ENCODE peak calls at places on chromosomes 7 and 10, in eight cellular contexts. P is body of pancreas; Y is psoas muscle; H is kidney; K is CD8-positive, alpha-beta T cell; V is HCT116; X is SK-N-MC; F is mucosa of descending colon. U is an unnamed sample. For H3K9me3, the result is how much of the 10 kb centered on the place peaks cover.

GRCh38 chr7:78130443-78131200 is 332.0 kb downstream of the PHTF2 start:
- DNase-seq in P (no peak), Y (no peak), H (no peak), K (no peak), V (no peak), X (no peak), F (no peak), U (no peak)

GRCh38 chr10:1209355-1209979 is 153.3 kb downstream of the WDR37 start:
- DNase-seq in P (no peak), Y (no peak), H (no peak), K (peak), V (no peak), X (no peak), F (no peak), U (no peak)

GRCh38 chr7:147245274-147245673 is 1128.7 kb downstream of the CNTNAP2 start:
- DNase-seq in P (peak), Y (no peak), H (no peak), K (no peak), V (no peak), X (no peak), F (peak), U (no peak)

GRCh38 chr10:35059486-35059885 is 30.7 kb downstream of the CUL2 start:
- DNase-seq in P (no peak), Y (no peak), H (no peak), K (no peak), V (no peak), X (no peak), F (no peak), U (no peak)

GRCh38 chr7:55351263-55351662 is 13.9 kb upstream of the LANCL2 start:
- DNase-seq in P (no peak), Y (no peak), H (no peak), K (no peak), V (no peak), X (no peak), F (no peak), U (no peak)

GRCh38 chr10:118595598-118596425 is at the start of gene PRLHR:
- DNase-seq in P (peak), Y (no peak), H (no peak), K (no peak), V (no peak), X (no peak), F (no peak), U (no peak)

GRCh38 chr7:77782383-77782782 is 15.9 kb downstream of the TMEM60 start:
- DNase-seq in P (no peak), Y (no peak), H (no peak), K (no peak), V (no peak), X (no peak), F (no peak), U (no peak)

GRCh38 chr7:29413511-29414178 is 150.0 kb upstream of the PRR15 start:
- DNase-seq in P (peak), Y (no peak), H (no peak), K (no peak), V (no peak), X (no peak), F (no peak), U (no peak)

GRCh38 chr10:74775099-74775498 is 51.3 kb upstream of the KAT6B start:
- DNase-seq in P (no peak), Y (no peak), H (no peak), K (no peak), V (no peak), X (no peak), F (no peak), U (no peak)
- H3K9me3 ChIP-seq in P (under half), Y (under half), H (under half), K (under half), V (under half), X (under half), F (under half), U (under half)

DNA sequence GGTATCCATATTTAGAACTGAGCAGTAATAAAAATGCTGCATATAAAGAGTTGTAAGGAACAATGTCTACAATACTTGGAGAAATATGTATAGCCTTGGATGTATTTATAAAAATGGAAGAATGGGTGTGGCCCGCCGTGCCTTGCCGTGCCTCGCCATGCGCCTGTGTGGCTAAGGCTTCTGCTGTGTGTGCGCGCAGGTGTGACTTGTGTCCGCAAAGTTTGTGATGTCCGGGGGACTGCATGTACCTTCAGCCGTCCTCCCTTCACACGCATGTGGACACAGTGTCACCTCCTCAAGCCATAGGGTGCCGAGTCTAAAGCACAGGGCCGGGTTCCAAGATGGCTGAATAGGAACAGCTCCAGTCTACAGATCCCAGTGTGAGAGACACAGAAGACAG is 9.8 kb downstream of the SAMD9 start:
- DNase-seq in P (no peak), Y (no peak), H (peak), K (no peak), V (no peak), X (no peak), F (no peak), U (no peak)
- H3K9me3 ChIP-seq in P (under half), Y (under half), H (under half), K (under half), V (under half), X (under half), F (half or more), U (under half)

GRCh38 chr7:64872809-64873500 is 30.1 kb upstream of the ZNF273 start:
- DNase-seq in P (no peak), Y (no peak), H (no peak), K (no peak), V (no peak), X (no peak), F (no peak), U (no peak)

GRCh38 chr7:64869912-64870562 is 33.0 kb upstream of the ZNF273 start:
- DNase-seq in P (no peak), Y (no peak), H (peak), K (no peak), V (no peak), X (no peak), F (no peak), U (no peak)

GRCh38 chr7:64870656-64871055 is 32.4 kb upstream of the ZNF273 start:
- DNase-seq in P (no peak), Y (no peak), H (no peak), K (no peak), V (no peak), X (no peak), F (no peak), U (no peak)

GRCh38 chr7:64872351-64872750 is 30.7 kb upstream of the ZNF273 start:
- DNase-seq in P (no peak), Y (no peak), H (no peak), K (no peak), V (no peak), X (no peak), F (no peak), U (no peak)

DNA sequence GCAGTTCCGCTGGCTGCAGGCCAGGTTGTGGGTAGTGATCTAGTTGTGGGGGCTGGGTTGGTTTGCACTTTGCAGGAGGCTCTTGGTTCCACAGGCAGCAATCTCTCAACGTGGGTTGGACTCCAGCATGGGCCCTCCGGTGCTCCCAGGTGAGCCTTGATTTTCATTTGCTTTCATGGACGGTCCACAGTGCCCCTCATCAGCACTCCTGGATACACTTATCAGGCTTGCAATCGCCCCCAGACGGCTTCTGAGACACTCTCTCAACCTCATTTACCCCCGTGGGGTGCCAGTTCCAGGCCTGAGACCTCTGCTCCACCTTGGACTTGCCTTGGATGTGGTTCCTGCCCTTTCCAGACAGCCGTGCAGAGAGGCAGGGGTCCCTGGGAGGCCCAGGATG is 31.3 kb upstream of the ZNF273 start:
- DNase-seq in P (no peak), Y (no peak), H (no peak), K (no peak), V (no peak), X (no peak), F (no peak), U (no peak)
- H3K9me3 ChIP-seq in P (under half), Y (under half), H (under half), K (under half), V (under half), X (under half), F (under half), U (under half)

DNA sequence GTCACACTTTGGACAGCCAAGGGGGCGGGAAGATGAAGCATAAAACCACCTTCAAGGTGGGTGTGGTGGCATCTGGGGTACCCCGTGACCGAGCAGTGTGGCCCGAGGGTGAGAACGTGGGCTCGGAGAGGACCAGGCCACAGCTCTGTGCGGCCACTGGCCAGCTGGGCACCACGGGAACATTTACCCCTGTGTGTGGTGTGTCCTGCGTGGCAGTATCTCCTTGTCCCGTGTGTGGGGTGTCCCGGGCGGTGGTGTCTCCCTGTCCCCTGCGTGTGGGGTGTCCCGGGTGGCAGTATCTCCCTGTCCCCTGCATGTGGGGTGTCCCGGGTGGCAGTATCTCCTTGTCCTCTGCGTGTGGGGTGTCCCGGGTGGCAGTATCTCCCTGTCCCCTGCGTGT is 570.3 kb downstream of the DNAJB6 start:
- DNase-seq in P (no peak), Y (no peak), H (peak), K (no peak), V (no peak), X (no peak), F (no peak), U (no peak)
- H3K9me3 ChIP-seq in P (under half), Y (under half), H (under half), K (under half), V (under half), X (under half), F (under half), U (under half)

DNA sequence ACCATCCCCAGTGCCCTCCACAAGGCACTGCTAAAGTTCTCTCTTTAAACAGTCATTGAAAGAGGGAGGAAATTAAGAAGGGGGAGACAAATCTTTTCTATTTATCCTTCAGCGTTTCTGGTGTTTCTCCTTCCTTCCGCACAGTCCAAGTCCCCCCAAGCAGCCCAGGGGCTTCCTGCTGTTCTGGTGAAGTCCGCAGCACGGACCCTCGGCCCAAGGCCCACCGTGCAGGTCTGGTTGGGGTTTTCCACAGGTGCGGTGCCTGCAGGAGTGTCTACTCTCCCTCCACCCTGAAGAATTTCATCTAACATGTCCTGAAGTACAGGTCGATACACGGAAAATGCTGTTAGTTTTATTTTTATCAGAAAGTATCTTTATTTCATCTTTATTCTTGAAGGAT is 34.1 kb upstream of the KNDC1 start:
- DNase-seq in P (no peak), Y (no peak), H (no peak), K (no peak), V (no peak), X (no peak), F (no peak), U (no peak)
- H3K9me3 ChIP-seq in P (under half), Y (under half), H (under half), K (under half), V (under half), X (under half), F (under half), U (under half)

GRCh38 chr7:4781366-4782069 is 6.1 kb downstream of the AP5Z1 start:
- DNase-seq in P (no peak), Y (no peak), H (no peak), K (no peak), V (no peak), X (no peak), F (no peak), U (no peak)

GRCh38 chr7:4776160-4776623 is 769 bp downstream of the AP5Z1 start:
- DNase-seq in P (no peak), Y (no peak), H (no peak), K (no peak), V (no peak), X (no peak), F (no peak), U (no peak)

GRCh38 chr7:4782333-4783291 is 7.2 kb downstream of the AP5Z1 start:
- DNase-seq in P (no peak), Y (no peak), H (no peak), K (no peak), V (no peak), X (no peak), F (no peak), U (no peak)

GRCh38 chr7:4775281-4776159 is at the start of gene AP5Z1:
- DNase-seq in P (peak), Y (peak), H (peak), K (peak), V (peak), X (peak), F (peak), U (peak)

DNA sequence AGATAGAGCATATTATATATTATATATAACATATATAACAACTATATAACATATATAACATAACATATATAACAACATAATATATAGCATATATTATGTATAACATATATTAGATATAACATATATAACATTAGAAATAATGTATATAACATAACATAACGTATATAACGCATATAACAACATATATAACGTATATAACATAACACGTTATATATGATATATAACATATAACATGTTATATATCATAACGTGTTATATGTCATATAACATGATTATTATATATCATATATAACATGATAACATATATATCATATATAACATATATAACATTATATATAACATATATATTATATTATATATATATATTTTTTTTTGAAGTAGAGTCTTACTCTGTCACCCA is 3.7 kb downstream of the AP5Z1 start:
- DNase-seq in P (no peak), Y (no peak), H (no peak), K (no peak), V (no peak), X (no peak), F (no peak), U (no peak)
- H3K9me3 ChIP-seq in P (under half), Y (under half), H (under half), K (under half), V (under half), X (under half), F (under half), U (under half)

DNA sequence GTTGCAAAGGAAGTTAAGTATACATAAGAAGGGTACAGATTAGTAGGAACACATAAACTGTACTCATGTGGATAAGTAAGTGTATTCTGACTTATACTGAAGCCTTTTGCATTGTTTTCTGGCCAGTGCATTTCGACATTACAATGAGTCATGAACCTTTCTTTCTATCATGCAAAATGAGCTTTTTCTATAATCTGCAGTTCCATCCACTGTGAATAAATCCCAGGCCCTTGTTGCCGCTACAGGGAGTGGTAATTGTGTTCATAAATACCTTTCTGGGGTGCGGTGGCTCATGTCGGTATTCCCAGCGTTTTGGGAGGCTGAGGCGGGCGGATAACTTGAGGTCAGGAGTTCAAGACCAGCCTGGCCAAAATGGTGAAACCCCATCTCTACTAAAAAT is 858.3 kb downstream of the GRM8 start:
- DNase-seq in P (no peak), Y (no peak), H (no peak), K (no peak), V (no peak), X (no peak), F (no peak), U (no peak)
- H3K9me3 ChIP-seq in P (under half), Y (under half), H (under half), K (under half), V (under half), X (under half), F (under half), U (under half)